ENCODE peak calls at places on chromosomes 3 and 15, in eight cellular contexts. E, T, I, F, X, N, Y and S are unnamed samples.

GRCh38 chr3:65992106-65992505 is 46.6 kb downstream of the MAGI1 start:
- DNase-seq in E (no peak), T (no peak), I (no peak), F (no peak), X (no peak), N (no peak), Y (no peak), S (no peak)

GRCh38 chr3:150760431-150761200 is 2.4 kb downstream of the SIAH2 start:
- DNase-seq in E (no peak), T (no peak), I (peak), F (no peak), X (peak), N (peak), Y (no peak), S (no peak)

GRCh38 chr3:141057951-141058800 is 7.0 kb downstream of the SPSB4 start:
- DNase-seq in E (no peak), T (no peak), I (no peak), F (no peak), X (no peak), N (no peak), Y (no peak), S (no peak)

GRCh38 chr3:32157600-32158264 is 51.3 kb downstream of the GPD1L start:
- DNase-seq in E (no peak), T (no peak), I (no peak), F (peak), X (no peak), N (no peak), Y (no peak), S (peak)

GRCh38 chr15:27328616-27329015 is 357.6 kb downstream of the GABRG3 start:
- DNase-seq in E (no peak), T (no peak), I (no peak), F (no peak), X (no peak), N (peak), Y (no peak), S (peak)

GRCh38 chr3:190830031-190830430 is 32.5 kb downstream of the GMNC start:
- DNase-seq in E (no peak), T (no peak), I (no peak), F (no peak), X (no peak), N (no peak), Y (no peak), S (no peak)

GRCh38 chr15:101206173-101206572 is 45.7 kb downstream of the CHSY1 start:
- DNase-seq in E (peak), T (no peak), I (peak), F (peak), X (no peak), N (no peak), Y (peak), S (no peak)

GRCh38 chr15:67824157-67824899 is 981 bp upstream of the SKOR1 start:
- DNase-seq in E (no peak), T (no peak), I (no peak), F (no peak), X (no peak), N (no peak), Y (no peak), S (no peak)

GRCh38 chr15:39127925-39128617 is 452.8 kb upstream of the THBS1 start:
- DNase-seq in E (peak), T (no peak), I (no peak), F (peak), X (no peak), N (no peak), Y (peak), S (no peak)

GRCh38 chr3:162366382-162366781 is 869.8 kb downstream of the OTOL1 start:
- DNase-seq in E (no peak), T (no peak), I (no peak), F (no peak), X (no peak), N (no peak), Y (no peak), S (no peak)

GRCh38 chr3:170038434-170039110 is 777 bp downstream of the GPR160 start:
- DNase-seq in E (no peak), T (no peak), I (no peak), F (no peak), X (peak), N (no peak), Y (peak), S (no peak)

GRCh38 chr15:47414207-47414606 is 303.1 kb upstream of the SEMA6D start:
- DNase-seq in E (no peak), T (no peak), I (no peak), F (no peak), X (no peak), N (no peak), Y (no peak), S (no peak)

GRCh38 chr15:32855942-32856341 is 138.1 kb downstream of the GREM1 start:
- DNase-seq in E (peak), T (peak), I (no peak), F (peak), X (no peak), N (no peak), Y (no peak), S (no peak)

GRCh38 chr15:70833897-70834765 is 19.8 kb downstream of the LARP6 start:
- DNase-seq in E (peak), T (peak), I (no peak), F (peak), X (no peak), N (no peak), Y (peak), S (no peak)

GRCh38 chr3:44495636-44496415 is 18.4 kb upstream of the ZNF445 start:
- DNase-seq in E (no peak), T (no peak), I (no peak), F (no peak), X (no peak), N (no peak), Y (no peak), S (no peak)

GRCh38 chr15:41238100-41238499 is 7.0 kb downstream of the CHP1 start:
- DNase-seq in E (no peak), T (no peak), I (no peak), F (no peak), X (no peak), N (no peak), Y (no peak), S (no peak)

GRCh38 chr3:25355034-25355898 is 72.8 kb upstream of the RARB start:
- DNase-seq in E (peak), T (no peak), I (no peak), F (no peak), X (no peak), N (no peak), Y (no peak), S (no peak)

GRCh38 chr3:58691997-58692396 is 25.4 kb upstream of the FAM3D start:
- DNase-seq in E (peak), T (peak), I (no peak), F (no peak), X (no peak), N (no peak), Y (peak), S (no peak)

GRCh38 chr3:37935756-37936666 is 54.6 kb upstream of the VILL start:
- DNase-seq in E (peak), T (peak), I (no peak), F (peak), X (no peak), N (no peak), Y (no peak), S (no peak)

GRCh38 chr3:79018671-79019136 is 749.1 kb downstream of the ROBO1 start:
- DNase-seq in E (peak), T (no peak), I (no peak), F (peak), X (peak), N (peak), Y (no peak), S (no peak)

GRCh38 chr3:167167491-167167890 is 212.6 kb downstream of the ZBBX start:
- DNase-seq in E (no peak), T (no peak), I (no peak), F (no peak), X (no peak), N (no peak), Y (no peak), S (no peak)

GRCh38 chr15:73804421-73804820 is 51.3 kb upstream of the INSYN1 start:
- DNase-seq in E (peak), T (no peak), I (no peak), F (no peak), X (no peak), N (no peak), Y (no peak), S (no peak)

GRCh38 chr3:135500034-135500433 is 465.5 kb upstream of the PPP2R3A start:
- DNase-seq in E (no peak), T (no peak), I (no peak), F (no peak), X (no peak), N (no peak), Y (no peak), S (no peak)

GRCh38 chr3:134666466-134666865 is 15.6 kb upstream of the KY start:
- DNase-seq in E (no peak), T (no peak), I (no peak), F (peak), X (no peak), N (no peak), Y (peak), S (no peak)

GRCh38 chr3:27219127-27219860 is 149.9 kb downstream of the NEK10 start:
- DNase-seq in E (no peak), T (no peak), I (no peak), F (peak), X (no peak), N (no peak), Y (no peak), S (no peak)

GRCh38 chr15:90154861-90155626 is 46.1 kb upstream of the SEMA4B start:
- DNase-seq in E (peak), T (peak), I (no peak), F (peak), X (no peak), N (no peak), Y (peak), S (no peak)

GRCh38 chr3:139564290-139564861 is 24.8 kb upstream of the RBP1 start:
- DNase-seq in E (peak), T (no peak), I (no peak), F (no peak), X (no peak), N (no peak), Y (peak), S (no peak)